ENCODE peak calls at places on chromosomes 12 and 14, in seven cellular contexts. S, O, R, B, Y, H and X are unnamed samples.
A peak's percentile ranks its signal among the peaks of the same experiment; 100 is the strongest.

GRCh38 chr12:17642340-17642650 is 447.7 kb downstream of the RERGL start:
- DNase-seq in S (no peak), O (no peak), R (no peak), B (no peak), Y (no peak), H (no peak), X (no peak)

GRCh38 chr14:91108941-91109611 is 4.8 kb upstream of the DGLUCY start:
- DNase-seq in S (peak; percentile 35), O (no peak), R (no peak), B (no peak), Y (peak; percentile 29), H (no peak), X (no peak)

GRCh38 chr12:124125472-124125871 is 152.5 kb downstream of the ZNF664 start:
- DNase-seq in S (no peak), O (no peak), R (no peak), B (peak; percentile 18), Y (peak; percentile 76), H (no peak), X (no peak)

GRCh38 chr14:21071225-21072041 is 1.3 kb downstream of the ARHGEF40 start:
- DNase-seq in S (peak; percentile 11), O (peak; percentile 97), R (peak; percentile 94), B (peak; percentile 94), Y (peak; percentile 72), H (peak; percentile 92), X (peak; percentile 90)

GRCh38 chr12:53504004-53504920 is 3.0 kb downstream of the NPFF start:
- DNase-seq in S (no peak), O (no peak), R (no peak), B (no peak), Y (no peak), H (no peak), X (no peak)

GRCh38 chr14:33799705-33800269 is 151.1 kb downstream of the EGLN3 start:
- DNase-seq in S (no peak), O (peak; percentile 55), R (no peak), B (no peak), Y (peak; percentile 3), H (no peak), X (no peak)

GRCh38 chr14:93980464-93981201 is 4.3 kb upstream of the ASB2 start:
- DNase-seq in S (no peak), O (peak; percentile 24), R (no peak), B (peak; percentile 67), Y (no peak), H (no peak), X (no peak)

GRCh38 chr12:105831372-105831771 is 307.4 kb downstream of the NUAK1 start:
- DNase-seq in S (no peak), O (no peak), R (peak; percentile 4), B (no peak), Y (no peak), H (no peak), X (peak; percentile 32)

GRCh38 chr14:58638231-58639205 is 756 bp downstream of the DACT1 start:
- DNase-seq in S (peak; percentile 49), O (peak; percentile 75), R (peak; percentile 59), B (peak; percentile 31), Y (peak; percentile 28), H (peak; percentile 54), X (peak; percentile 70)

GRCh38 chr12:52715416-52715815 is 12.1 kb upstream of the KRT77 start:
- DNase-seq in S (peak; percentile 44), O (no peak), R (peak; percentile 72), B (no peak), Y (peak; percentile 4), H (no peak), X (peak; percentile 42)

GRCh38 chr12:80242341-80242740 is 143.0 kb downstream of the OTOGL start:
- DNase-seq in S (no peak), O (no peak), R (no peak), B (no peak), Y (no peak), H (no peak), X (no peak)

GRCh38 chr14:59707778-59708635 is 131.4 kb upstream of the CCDC175 start:
- DNase-seq in S (peak; percentile 33), O (peak; percentile 2), R (no peak), B (no peak), Y (no peak), H (no peak), X (no peak)

GRCh38 chr14:66070542-66071319 is 415.4 kb upstream of the CCDC196 start:
- DNase-seq in S (peak; percentile 74), O (peak; percentile 29), R (peak; percentile 90), B (no peak), Y (peak; percentile 31), H (peak; percentile 90), X (peak; percentile 78)

GRCh38 chr12:56129210-56129691 is 1.2 kb downstream of the ESYT1 start:
- DNase-seq in S (peak; percentile 62), O (peak; percentile 79), R (peak; percentile 77), B (peak; percentile 31), Y (peak; percentile 54), H (peak; percentile 84), X (peak; percentile 81)

GRCh38 chr12:56127888-56128668 is at the start of gene ESYT1:
- DNase-seq in S (peak; percentile 100), O (peak; percentile 100), R (peak; percentile 100), B (peak; percentile 99), Y (peak; percentile 100), H (peak; percentile 100), X (peak; percentile 100)

GRCh38 chr12:56126732-56127239 is 1.3 kb upstream of the ESYT1 start:
- DNase-seq in S (no peak), O (no peak), R (no peak), B (no peak), Y (no peak), H (peak; percentile 67), X (no peak)

GRCh38 chr12:56127485-56127887 is 581 bp upstream of the ESYT1 start:
- DNase-seq in S (no peak), O (no peak), R (no peak), B (no peak), Y (no peak), H (no peak), X (no peak)

GRCh38 chr12:56128669-56129209 is 672 bp downstream of the ESYT1 start:
- DNase-seq in S (no peak), O (peak; percentile 66), R (no peak), B (no peak), Y (peak; percentile 53), H (peak; percentile 61), X (no peak)
- H3K4me2 ChIP-seq in S (peak overlapping the region; percentile 100), O (peak overlapping the region; percentile 85), R (peak overlapping the region; percentile 89), B (peak overlapping the region; percentile 90), Y (peak overlapping the region; percentile 94), H (peak overlapping the region; percentile 87), X (peak overlapping the region; percentile 96)

GRCh38 chr12:49416892-49417291 is 49.6 kb downstream of the SPATS2 start:
- DNase-seq in S (no peak), O (no peak), R (no peak), B (no peak), Y (no peak), H (no peak), X (no peak)

GRCh38 chr12:49420556-49420955 is 53.3 kb downstream of the SPATS2 start:
- DNase-seq in S (no peak), O (no peak), R (no peak), B (no peak), Y (no peak), H (no peak), X (no peak)

GRCh38 chr12:49414364-49414763 is 47.1 kb downstream of the SPATS2 start:
- DNase-seq in S (no peak), O (no peak), R (no peak), B (no peak), Y (no peak), H (no peak), X (no peak)

GRCh38 chr12:49415426-49416040 is 48.3 kb downstream of the SPATS2 start:
- DNase-seq in S (no peak), O (no peak), R (no peak), B (no peak), Y (no peak), H (no peak), X (no peak)

DNA sequence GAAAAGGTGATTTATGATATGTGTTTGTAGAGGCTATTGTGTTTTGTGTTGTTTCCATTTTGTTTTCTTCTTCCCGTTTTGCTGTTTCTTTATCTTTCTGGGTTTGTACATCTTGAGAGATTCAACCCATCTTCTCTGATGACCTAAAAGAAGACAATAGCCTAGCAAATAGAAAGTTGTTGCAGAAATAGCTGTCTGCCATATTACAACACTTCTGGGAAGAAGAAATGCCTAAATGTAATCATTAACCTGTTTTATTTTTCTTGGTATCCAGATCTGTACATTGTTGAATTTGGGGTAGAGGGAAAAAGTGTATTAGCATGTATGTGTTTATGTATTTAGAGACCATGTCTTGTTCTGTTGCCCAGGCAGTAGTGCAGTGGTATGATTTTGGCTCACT is 50.3 kb downstream of the SPATS2 start:
- DNase-seq in S (no peak), O (no peak), R (no peak), B (no peak), Y (no peak), H (no peak), X (no peak)
- H3K4me2 ChIP-seq in S (no peak overlapping the region), O (no peak overlapping the region), R (no peak overlapping the region), B (no peak overlapping the region), Y (no peak overlapping the region), H (no peak overlapping the region), X (no peak overlapping the region)

GRCh38 chr12:93192878-93193277 is 184.8 kb upstream of the NUDT4 start:
- DNase-seq in S (no peak), O (peak; percentile 27), R (peak; percentile 31), B (no peak), Y (no peak), H (no peak), X (no peak)

GRCh38 chr12:93195511-93195910 is 182.2 kb upstream of the NUDT4 start:
- DNase-seq in S (no peak), O (no peak), R (no peak), B (no peak), Y (no peak), H (no peak), X (no peak)

GRCh38 chr12:93186621-93187020 is 191.1 kb upstream of the NUDT4 start:
- DNase-seq in S (no peak), O (no peak), R (no peak), B (no peak), Y (no peak), H (no peak), X (no peak)

GRCh38 chr12:93191956-93192355 is 185.8 kb upstream of the NUDT4 start:
- DNase-seq in S (no peak), O (peak; percentile 89), R (no peak), B (peak; percentile 81), Y (no peak), H (no peak), X (no peak)

GRCh38 chr12:93191461-93191860 is 186.3 kb upstream of the NUDT4 start:
- DNase-seq in S (no peak), O (peak; percentile 45), R (no peak), B (no peak), Y (no peak), H (no peak), X (no peak)
- H3K4me2 ChIP-seq in S (no peak overlapping the region), O (peak overlapping the region; percentile 55), R (no peak overlapping the region), B (no peak overlapping the region), Y (no peak overlapping the region), H (no peak overlapping the region), X (no peak overlapping the region)

GRCh38 chr14:104694991-104695659 is 5.7 kb downstream of the INF2 start:
- DNase-seq in S (peak; percentile 52), O (no peak), R (no peak), B (peak; percentile 41), Y (peak; percentile 83), H (no peak), X (no peak)

GRCh38 chr14:104692939-104693315 is 3.5 kb downstream of the INF2 start:
- DNase-seq in S (no peak), O (no peak), R (no peak), B (no peak), Y (no peak), H (no peak), X (no peak)

GRCh38 chr14:104694475-104694950 is 5.1 kb downstream of the INF2 start:
- DNase-seq in S (no peak), O (no peak), R (no peak), B (no peak), Y (no peak), H (no peak), X (no peak)

GRCh38 chr14:104692261-104692938 is 3.0 kb downstream of the INF2 start:
- DNase-seq in S (no peak), O (no peak), R (no peak), B (no peak), Y (no peak), H (no peak), X (no peak)

GRCh38 chr14:104693482-104694431 is 4.3 kb downstream of the INF2 start:
- DNase-seq in S (no peak), O (no peak), R (no peak), B (no peak), Y (no peak), H (no peak), X (no peak)
- H3K4me2 ChIP-seq in S (peak overlapping the region; percentile 99), O (no peak overlapping the region), R (no peak overlapping the region), B (peak overlapping the region; percentile 35), Y (peak overlapping the region; percentile 79), H (no peak overlapping the region), X (peak overlapping the region; percentile 42)